ENCODE peak calls at places on chromosomes 5 and 9, in ten cellular contexts. One of them, this sample, is unnamed.

GRCh38 chr5:103785569-103785968 is 223.0 kb upstream of the NUDT12 start:
- DNase-seq in cardiac fibroblast: peak
- DNase-seq in glutamatergic neuron: no peak
- DNase-seq in neural crest cell: no peak
- DNase-seq in ovary: no peak
- DNase-seq in heart right ventricle: no peak
- DNase-seq in nephron progenitor cell: no peak
- DNase-seq in HFF-Myc: no peak
- DNase-seq in CD8-positive, alpha-beta T cell: no peak
- DNase-seq in natural killer cell: no peak
- DNase-seq in this sample: no peak

GRCh38 chr5:128435861-128436260 is 102.2 kb downstream of the FBN2 start:
- DNase-seq in ovary: no peak
- DNase-seq in glutamatergic neuron: no peak
- DNase-seq in HFF-Myc: no peak
- DNase-seq in neural crest cell: no peak
- DNase-seq in heart right ventricle: no peak
- DNase-seq in natural killer cell: no peak
- DNase-seq in CD8-positive, alpha-beta T cell: no peak
- DNase-seq in cardiac fibroblast: no peak
- DNase-seq in nephron progenitor cell: no peak
- DNase-seq in this sample: no peak

GRCh38 chr5:40791715-40792139 is 6.4 kb downstream of the PRKAA1 start:
- DNase-seq in cardiac fibroblast: peak
- DNase-seq in CD8-positive, alpha-beta T cell: no peak
- DNase-seq in neural crest cell: no peak
- DNase-seq in HFF-Myc: no peak
- DNase-seq in nephron progenitor cell: no peak
- DNase-seq in ovary: no peak
- DNase-seq in glutamatergic neuron: no peak
- DNase-seq in heart right ventricle: no peak
- DNase-seq in natural killer cell: no peak
- DNase-seq in this sample: no peak

GRCh38 chr5:72878854-72879253 is 62.4 kb downstream of the TNPO1 start:
- DNase-seq in CD8-positive, alpha-beta T cell: no peak
- DNase-seq in natural killer cell: no peak
- DNase-seq in neural crest cell: no peak
- DNase-seq in nephron progenitor cell: no peak
- DNase-seq in HFF-Myc: no peak
- DNase-seq in heart right ventricle: no peak
- DNase-seq in ovary: no peak
- DNase-seq in glutamatergic neuron: no peak
- DNase-seq in cardiac fibroblast: no peak
- DNase-seq in this sample: no peak

GRCh38 chr9:104864675-104865104 is 63.3 kb downstream of the ABCA1 start:
- DNase-seq in CD8-positive, alpha-beta T cell: no peak
- DNase-seq in natural killer cell: no peak
- DNase-seq in ovary: no peak
- DNase-seq in heart right ventricle: no peak
- DNase-seq in glutamatergic neuron: no peak
- DNase-seq in cardiac fibroblast: peak
- DNase-seq in HFF-Myc: peak
- DNase-seq in nephron progenitor cell: no peak
- DNase-seq in neural crest cell: no peak
- DNase-seq in this sample: no peak

GRCh38 chr5:133370281-133370890 is 242.0 kb downstream of the FSTL4 start:
- DNase-seq in glutamatergic neuron: no peak
- DNase-seq in neural crest cell: no peak
- DNase-seq in cardiac fibroblast: no peak
- DNase-seq in heart right ventricle: no peak
- DNase-seq in ovary: no peak
- DNase-seq in CD8-positive, alpha-beta T cell: no peak
- DNase-seq in natural killer cell: no peak
- DNase-seq in nephron progenitor cell: no peak
- DNase-seq in HFF-Myc: peak
- DNase-seq in this sample: no peak

GRCh38 chr5:66247176-66247960 is 103.3 kb downstream of the SREK1 start:
- DNase-seq in heart right ventricle: no peak
- DNase-seq in nephron progenitor cell: no peak
- DNase-seq in natural killer cell: no peak
- DNase-seq in ovary: no peak
- DNase-seq in neural crest cell: no peak
- DNase-seq in CD8-positive, alpha-beta T cell: no peak
- DNase-seq in glutamatergic neuron: no peak
- DNase-seq in HFF-Myc: peak
- DNase-seq in cardiac fibroblast: peak
- DNase-seq in this sample: no peak

GRCh38 chr5:31496891-31497290 is 35.0 kb downstream of the DROSHA start:
- DNase-seq in HFF-Myc: no peak
- DNase-seq in CD8-positive, alpha-beta T cell: no peak
- DNase-seq in natural killer cell: no peak
- DNase-seq in neural crest cell: no peak
- DNase-seq in ovary: no peak
- DNase-seq in nephron progenitor cell: no peak
- DNase-seq in cardiac fibroblast: no peak
- DNase-seq in heart right ventricle: no peak
- DNase-seq in glutamatergic neuron: no peak
- DNase-seq in this sample: no peak

GRCh38 chr9:27303219-27303618 is 6.3 kb upstream of the EQTN start:
- DNase-seq in neural crest cell: no peak
- DNase-seq in glutamatergic neuron: no peak
- DNase-seq in CD8-positive, alpha-beta T cell: no peak
- DNase-seq in heart right ventricle: no peak
- DNase-seq in nephron progenitor cell: peak
- DNase-seq in cardiac fibroblast: peak
- DNase-seq in ovary: no peak
- DNase-seq in HFF-Myc: no peak
- DNase-seq in natural killer cell: no peak
- DNase-seq in this sample: no peak

GRCh38 chr9:81344366-81344765 is 345.0 kb downstream of the TLE1 start:
- DNase-seq in ovary: no peak
- DNase-seq in neural crest cell: no peak
- DNase-seq in glutamatergic neuron: peak
- DNase-seq in nephron progenitor cell: no peak
- DNase-seq in CD8-positive, alpha-beta T cell: no peak
- DNase-seq in HFF-Myc: no peak
- DNase-seq in natural killer cell: no peak
- DNase-seq in cardiac fibroblast: no peak
- DNase-seq in heart right ventricle: no peak
- DNase-seq in this sample: no peak

GRCh38 chr9:90927496-90927895 is 125.9 kb downstream of the SYK start:
- DNase-seq in neural crest cell: no peak
- DNase-seq in natural killer cell: no peak
- DNase-seq in HFF-Myc: no peak
- DNase-seq in cardiac fibroblast: no peak
- DNase-seq in ovary: no peak
- DNase-seq in nephron progenitor cell: no peak
- DNase-seq in CD8-positive, alpha-beta T cell: no peak
- DNase-seq in glutamatergic neuron: no peak
- DNase-seq in heart right ventricle: no peak
- DNase-seq in this sample: no peak

GRCh38 chr5:59103303-59103702 is 520.4 kb downstream of the RAB3C start:
- DNase-seq in HFF-Myc: no peak
- DNase-seq in nephron progenitor cell: no peak
- DNase-seq in glutamatergic neuron: no peak
- DNase-seq in natural killer cell: no peak
- DNase-seq in neural crest cell: no peak
- DNase-seq in CD8-positive, alpha-beta T cell: no peak
- DNase-seq in cardiac fibroblast: no peak
- DNase-seq in heart right ventricle: no peak
- DNase-seq in ovary: no peak
- DNase-seq in this sample: no peak

GRCh38 chr9:121192518-121192917 is 9.2 kb downstream of the RAB14 start:
- DNase-seq in glutamatergic neuron: no peak
- DNase-seq in CD8-positive, alpha-beta T cell: no peak
- DNase-seq in HFF-Myc: no peak
- DNase-seq in natural killer cell: no peak
- DNase-seq in nephron progenitor cell: no peak
- DNase-seq in cardiac fibroblast: peak
- DNase-seq in neural crest cell: no peak
- DNase-seq in heart right ventricle: no peak
- DNase-seq in ovary: no peak
- DNase-seq in this sample: no peak

GRCh38 chr9:117782931-117783788 is 79.0 kb downstream of the TLR4 start:
- DNase-seq in neural crest cell: peak
- DNase-seq in natural killer cell: peak
- DNase-seq in HFF-Myc: no peak
- DNase-seq in glutamatergic neuron: peak
- DNase-seq in CD8-positive, alpha-beta T cell: peak
- DNase-seq in ovary: peak
- DNase-seq in nephron progenitor cell: peak
- DNase-seq in cardiac fibroblast: peak
- DNase-seq in heart right ventricle: peak
- DNase-seq in this sample: peak

GRCh38 chr9:34651286-34651685 is 699 bp upstream of the IL11RA start:
- DNase-seq in heart right ventricle: no peak
- DNase-seq in CD8-positive, alpha-beta T cell: no peak
- DNase-seq in HFF-Myc: no peak
- DNase-seq in natural killer cell: no peak
- DNase-seq in glutamatergic neuron: no peak
- DNase-seq in nephron progenitor cell: no peak
- DNase-seq in cardiac fibroblast: peak
- DNase-seq in neural crest cell: no peak
- DNase-seq in ovary: peak
- DNase-seq in this sample: no peak

GRCh38 chr5:53503819-53504218 is 23.4 kb downstream of the FST start:
- DNase-seq in HFF-Myc: no peak
- DNase-seq in CD8-positive, alpha-beta T cell: no peak
- DNase-seq in nephron progenitor cell: no peak
- DNase-seq in glutamatergic neuron: no peak
- DNase-seq in neural crest cell: no peak
- DNase-seq in cardiac fibroblast: peak
- DNase-seq in heart right ventricle: no peak
- DNase-seq in natural killer cell: no peak
- DNase-seq in ovary: no peak
- DNase-seq in this sample: no peak

GRCh38 chr5:148374693-148375360 is 8.9 kb upstream of the FBXO38 start:
- DNase-seq in nephron progenitor cell: peak
- DNase-seq in natural killer cell: no peak
- DNase-seq in cardiac fibroblast: peak
- DNase-seq in neural crest cell: peak
- DNase-seq in ovary: no peak
- DNase-seq in heart right ventricle: no peak
- DNase-seq in glutamatergic neuron: peak
- DNase-seq in CD8-positive, alpha-beta T cell: no peak
- DNase-seq in HFF-Myc: no peak
- DNase-seq in this sample: no peak

GRCh38 chr9:135343136-135343535 is 136.4 kb upstream of the PPP1R26 start:
- DNase-seq in HFF-Myc: no peak
- DNase-seq in heart right ventricle: no peak
- DNase-seq in ovary: no peak
- DNase-seq in nephron progenitor cell: no peak
- DNase-seq in glutamatergic neuron: no peak
- DNase-seq in CD8-positive, alpha-beta T cell: no peak
- DNase-seq in neural crest cell: no peak
- DNase-seq in natural killer cell: no peak
- DNase-seq in cardiac fibroblast: no peak
- DNase-seq in this sample: no peak

DNA sequence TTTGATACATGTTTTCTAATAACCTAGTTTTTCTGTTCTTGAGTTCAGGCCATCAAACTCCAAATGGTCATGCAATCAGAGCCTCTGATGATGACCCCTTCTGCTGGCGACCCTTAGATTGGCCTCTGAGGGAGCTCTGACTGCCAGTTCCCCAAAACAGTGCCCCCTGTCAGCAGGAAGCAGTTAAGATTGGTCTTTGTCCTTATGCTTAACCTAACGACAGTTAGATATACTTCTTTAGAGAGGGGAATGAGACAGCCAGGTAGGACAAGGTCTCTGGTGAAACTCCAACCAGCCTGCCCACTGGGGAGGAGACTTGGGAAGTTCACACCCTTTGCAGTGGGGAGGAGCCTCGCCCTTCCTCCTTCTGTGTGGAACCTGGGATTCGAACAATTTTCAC is 390.4 kb upstream of the KIF2A start:
- DNase-seq in natural killer cell: no peak
- DNase-seq in HFF-Myc: no peak
- DNase-seq in heart right ventricle: no peak
- DNase-seq in glutamatergic neuron: no peak
- DNase-seq in nephron progenitor cell: no peak
- DNase-seq in CD8-positive, alpha-beta T cell: no peak
- DNase-seq in neural crest cell: no peak
- DNase-seq in ovary: no peak
- DNase-seq in cardiac fibroblast: no peak
- DNase-seq in this sample: no peak
- TF ChIP-seq CTCF in natural killer cell: no peak
- TF ChIP-seq CTCF in HFF-Myc: no peak
- TF ChIP-seq CTCF in heart right ventricle: no peak
- TF ChIP-seq CTCF in glutamatergic neuron: no peak
- TF ChIP-seq CTCF in nephron progenitor cell: no peak
- TF ChIP-seq CTCF in CD8-positive, alpha-beta T cell: no peak
- TF ChIP-seq CTCF in neural crest cell: no peak
- TF ChIP-seq CTCF in ovary: no peak
- TF ChIP-seq CTCF in cardiac fibroblast: no peak
- TF ChIP-seq CTCF in this sample: no peak

DNA sequence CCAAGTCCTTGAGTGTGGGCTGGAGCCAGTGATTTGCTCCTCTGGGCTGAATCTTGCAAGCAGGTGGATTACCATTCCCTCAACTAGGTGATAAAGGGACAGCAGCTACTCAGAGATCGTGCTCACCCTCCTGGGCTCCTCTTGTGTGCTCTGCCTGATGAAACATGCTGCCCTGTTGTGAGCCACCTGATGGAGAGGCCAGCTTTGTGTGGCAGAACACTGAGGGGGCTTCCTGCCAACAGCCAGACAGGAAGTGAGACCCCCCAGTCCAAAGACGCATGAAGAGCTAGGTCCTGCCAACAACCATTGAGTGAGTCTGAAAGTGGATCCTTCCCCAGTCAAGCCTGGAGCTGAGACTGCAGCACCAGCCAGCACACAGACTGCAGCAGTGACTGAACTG is 106.4 kb upstream of the IRX2 start:
- DNase-seq in nephron progenitor cell: no peak
- DNase-seq in HFF-Myc: no peak
- DNase-seq in ovary: no peak
- DNase-seq in CD8-positive, alpha-beta T cell: no peak
- DNase-seq in heart right ventricle: no peak
- DNase-seq in cardiac fibroblast: no peak
- DNase-seq in neural crest cell: no peak
- DNase-seq in glutamatergic neuron: no peak
- DNase-seq in natural killer cell: no peak
- DNase-seq in this sample: no peak
- TF ChIP-seq CTCF in nephron progenitor cell: no peak
- TF ChIP-seq CTCF in HFF-Myc: no peak
- TF ChIP-seq CTCF in ovary: no peak
- TF ChIP-seq CTCF in CD8-positive, alpha-beta T cell: no peak
- TF ChIP-seq CTCF in heart right ventricle: no peak
- TF ChIP-seq CTCF in cardiac fibroblast: no peak
- TF ChIP-seq CTCF in neural crest cell: no peak
- TF ChIP-seq CTCF in glutamatergic neuron: no peak
- TF ChIP-seq CTCF in natural killer cell: no peak
- TF ChIP-seq CTCF in this sample: no peak

GRCh38 chr5:36177715-36178556 is 26.0 kb downstream of the SKP2 start:
- DNase-seq in HFF-Myc: peak
- DNase-seq in heart right ventricle: no peak
- DNase-seq in natural killer cell: no peak
- DNase-seq in cardiac fibroblast: peak
- DNase-seq in glutamatergic neuron: no peak
- DNase-seq in neural crest cell: no peak
- DNase-seq in ovary: no peak
- DNase-seq in CD8-positive, alpha-beta T cell: no peak
- DNase-seq in nephron progenitor cell: no peak
- DNase-seq in this sample: no peak
- TF ChIP-seq CTCF in HFF-Myc: peak
- TF ChIP-seq CTCF in heart right ventricle: peak
- TF ChIP-seq CTCF in natural killer cell: peak
- TF ChIP-seq CTCF in cardiac fibroblast: peak
- TF ChIP-seq CTCF in glutamatergic neuron: peak
- TF ChIP-seq CTCF in neural crest cell: peak
- TF ChIP-seq CTCF in ovary: peak
- TF ChIP-seq CTCF in CD8-positive, alpha-beta T cell: no peak
- TF ChIP-seq CTCF in nephron progenitor cell: peak
- TF ChIP-seq CTCF in this sample: no peak

GRCh38 chr9:123102380-123103113 is 69.1 kb downstream of the GPR21 start:
- DNase-seq in nephron progenitor cell: no peak
- DNase-seq in HFF-Myc: no peak
- DNase-seq in ovary: no peak
- DNase-seq in heart right ventricle: no peak
- DNase-seq in neural crest cell: no peak
- DNase-seq in CD8-positive, alpha-beta T cell: no peak
- DNase-seq in cardiac fibroblast: peak
- DNase-seq in natural killer cell: no peak
- DNase-seq in glutamatergic neuron: no peak
- DNase-seq in this sample: no peak
- TF ChIP-seq CTCF in nephron progenitor cell: peak
- TF ChIP-seq CTCF in HFF-Myc: peak
- TF ChIP-seq CTCF in ovary: no peak
- TF ChIP-seq CTCF in heart right ventricle: peak
- TF ChIP-seq CTCF in neural crest cell: no peak
- TF ChIP-seq CTCF in CD8-positive, alpha-beta T cell: no peak
- TF ChIP-seq CTCF in cardiac fibroblast: peak
- TF ChIP-seq CTCF in natural killer cell: no peak
- TF ChIP-seq CTCF in glutamatergic neuron: no peak
- TF ChIP-seq CTCF in this sample: no peak

This sample was measured in activated B cell treated with CpG ODN at 0.5 μM for 24 hours.